ENCODE peak calls at places on chromosomes 16 and 17, in ten cellular contexts. L is EH; X is suprapubic skin; J is WTC11; C is head of caudate nucleus; K is non-pigmented ciliary epithelial cell; B is neural crest cell; A is psoas muscle; Z is NCI-H2081 treated with DMSO at 0.1 percent for 48 hours; V is CD8-positive, alpha-beta T cell. W is an unnamed sample.
A peak's percentile ranks its signal among the peaks of the same experiment; 100 is the strongest.

GRCh38 chr17:47277921-47278320 is 24.3 kb downstream of the ITGB3 start:
- DNase-seq in K (no peak), J (no peak), A (no peak), X (no peak), Z (no peak), L (peak; percentile 25), C (no peak), V (no peak), B (no peak), W (no peak)

GRCh38 chr16:1125471-1125870 is 27.4 kb upstream of the CACNA1H start:
- DNase-seq in B (no peak), J (no peak), X (no peak), L (peak; percentile 39), Z (no peak), A (no peak), K (no peak), V (no peak), C (peak; percentile 83), W (no peak)

GRCh38 chr17:50634123-50634914 is at the start of gene ABCC3:
- DNase-seq in X (peak; percentile 77), B (no peak), A (peak; percentile 65), J (peak; percentile 37), L (peak; percentile 76), V (no peak), K (no peak), C (no peak), Z (no peak), W (no peak)

GRCh38 chr16:81697321-81697885 is 81.7 kb upstream of the PLCG2 start:
- DNase-seq in V (peak; percentile 46), L (peak; percentile 65), K (no peak), Z (no peak), A (peak; percentile 38), X (no peak), C (peak; percentile 61), J (peak; percentile 84), B (no peak), W (peak; percentile 62)

GRCh38 chr17:13888043-13888442 is 181.3 kb upstream of the COX10 start:
- DNase-seq in C (peak; percentile 16), V (no peak), A (peak; percentile 14), K (no peak), L (peak; percentile 46), Z (no peak), J (no peak), X (no peak), B (no peak), W (no peak)

GRCh38 chr16:66968847-66969246 is 7.8 kb downstream of the CES3 start:
- DNase-seq in L (no peak), K (no peak), A (no peak), Z (no peak), B (no peak), V (no peak), C (no peak), J (no peak), X (no peak), W (no peak)

GRCh38 chr16:30139895-30140481 is 17.0 kb upstream of the MAPK3 start:
- DNase-seq in J (no peak), L (no peak), B (no peak), A (no peak), X (no peak), V (no peak), Z (no peak), C (no peak), K (no peak), W (no peak)

GRCh38 chr17:35372846-35373531 is 432 bp downstream of the SLFN11 start:
- DNase-seq in Z (no peak), L (peak; percentile 17), K (no peak), J (peak; percentile 46), B (no peak), V (peak; percentile 25), X (no peak), A (peak; percentile 20), C (no peak), W (peak; percentile 51)

GRCh38 chr16:1019234-1019933 is 37.8 kb downstream of the SOX8 start:
- DNase-seq in K (no peak), Z (no peak), L (peak; percentile 76), B (no peak), V (no peak), J (no peak), X (no peak), C (peak; percentile 82), A (peak; percentile 62), W (peak; percentile 83)

GRCh38 chr16:4365014-4365406 is 6.6 kb upstream of the VASN start:
- DNase-seq in B (no peak), A (no peak), C (no peak), L (no peak), X (no peak), K (no peak), V (no peak), J (no peak), Z (no peak), W (no peak)

GRCh38 chr17:2695961-2696760 is 15.4 kb downstream of the CLUH start:
- DNase-seq in V (no peak), X (peak; percentile 57), Z (no peak), L (no peak), B (no peak), J (peak; percentile 6), A (no peak), C (peak; percentile 8), K (no peak), W (peak; percentile 31)

GRCh38 chr16:88754912-88755744 is 29.9 kb downstream of the PIEZO1 start:
- DNase-seq in K (no peak), Z (no peak), X (no peak), C (peak; percentile 29), V (no peak), J (peak; percentile 72), L (peak; percentile 70), B (no peak), A (no peak), W (no peak)

GRCh38 chr16:11546522-11547485 is 39.9 kb downstream of the LITAF start:
- DNase-seq in J (no peak), A (no peak), K (no peak), C (no peak), L (peak; percentile 70), B (no peak), X (no peak), V (no peak), Z (no peak), W (no peak)

GRCh38 chr16:69772560-69773254 is 10.6 kb downstream of the WWP2 start:
- DNase-seq in X (no peak), V (no peak), K (no peak), Z (no peak), L (peak; percentile 33), J (no peak), A (no peak), C (no peak), B (no peak), W (no peak)

GRCh38 chr16:84964729-84965128 is 46.6 kb downstream of the ZDHHC7 start:
- DNase-seq in J (no peak), K (no peak), L (no peak), A (no peak), C (no peak), Z (no peak), V (no peak), B (no peak), X (no peak), W (no peak)

W was measured in Right ventricle myocardium superior.